ENCODE peak calls at places on chromosome 9, in five cellular contexts. K, F, S, I and P are unnamed samples.

GRCh38 chr9:108476574-108476973 is 379.2 kb downstream of the ACTL7B start:
- DNase-seq in F (no peak), S (no peak), I (no peak), K (no peak), P (no peak)

GRCh38 chr9:133782157-133783130 is 44.3 kb upstream of the SARDH start:
- DNase-seq in I (peak), K (peak), F (peak), S (peak), P (peak)

GRCh38 chr9:128145536-128145935 is 3.7 kb upstream of the LCN2 start:
- DNase-seq in F (no peak), S (no peak), K (no peak), I (no peak), P (no peak)

GRCh38 chr9:75889977-75890540 is 414 bp upstream of the PCSK5 start:
- DNase-seq in S (no peak), K (no peak), I (peak), F (peak), P (peak)

GRCh38 chr9:117035546-117035945 is 348.4 kb downstream of the TRIM32 start:
- DNase-seq in F (no peak), I (no peak), S (no peak), K (no peak), P (no peak)

GRCh38 chr9:130254753-130255637 is 10.6 kb upstream of the HMCN2 start:
- DNase-seq in K (no peak), S (no peak), I (no peak), F (peak), P (no peak)

GRCh38 chr9:113875917-113876805 is at the start of gene ZNF618:
- DNase-seq in S (peak), I (peak), K (no peak), F (no peak), P (peak)

GRCh38 chr9:1951446-1951845 is 63.7 kb upstream of the SMARCA2 start:
- DNase-seq in K (no peak), F (no peak), S (no peak), I (no peak), P (no peak)

GRCh38 chr9:82410306-82410705 is 421.7 kb downstream of the SPATA31D1 start:
- DNase-seq in K (no peak), F (no peak), I (no peak), S (no peak), P (no peak)

GRCh38 chr9:113373676-113374392 is 3.0 kb downstream of the HDHD3 start:
- DNase-seq in F (no peak), I (no peak), S (no peak), K (no peak), P (no peak)

GRCh38 chr9:10252174-10252573 is 360.6 kb downstream of the PTPRD start:
- DNase-seq in K (no peak), F (no peak), I (no peak), S (no peak), P (no peak)

GRCh38 chr9:120692901-120693573 is 21.2 kb downstream of the MEGF9 start:
- DNase-seq in F (no peak), S (no peak), I (no peak), K (no peak), P (no peak)

GRCh38 chr9:124260769-124261603 is 3.2 kb downstream of the NEK6 start:
- DNase-seq in I (peak), K (no peak), S (no peak), F (no peak), P (peak)

GRCh38 chr9:36091028-36091953 is 45.2 kb upstream of the GLIPR2 start:
- DNase-seq in I (peak), S (no peak), F (peak), K (peak), P (peak)

GRCh38 chr9:105425817-105426433 is 21.9 kb upstream of the FSD1L start:
- DNase-seq in I (no peak), S (no peak), F (no peak), K (no peak), P (no peak)

GRCh38 chr9:123265833-123266232 is 2.6 kb downstream of the STRBP start:
- DNase-seq in K (no peak), F (no peak), S (no peak), I (no peak), P (peak)

GRCh38 chr9:82284758-82285157 is 296.2 kb downstream of the SPATA31D1 start:
- DNase-seq in I (no peak), S (no peak), K (no peak), F (no peak), P (no peak)